ENCODE peak calls at places on chromosome 7, in five cellular contexts. O, D, Y, T and H are unnamed samples. For H3K4me1, the result is how much of the 10 kb centered on the place peaks cover.

GRCh38 chr7:114645451-114645850 is 230.8 kb downstream of the FOXP2 start:
- DNase-seq in O (no peak), D (no peak), T (no peak), Y (no peak), H (no peak)

GRCh38 chr7:105268511-105269392 is 120.0 kb downstream of the SRPK2 start:
- DNase-seq in Y (peak), T (no peak), D (peak), O (no peak), H (peak)

GRCh38 chr7:100826546-100827329 is 585 bp downstream of the EPHB4 start:
- DNase-seq in Y (no peak), D (no peak), T (no peak), O (no peak), H (no peak)

GRCh38 chr7:47381132-47381495 is 200.8 kb downstream of the TNS3 start:
- DNase-seq in Y (no peak), D (no peak), T (no peak), O (no peak), H (no peak)

GRCh38 chr7:12257582-12257981 is 46.5 kb downstream of the TMEM106B start:
- DNase-seq in T (no peak), Y (peak), D (no peak), O (no peak), H (peak)

GRCh38 chr7:40571796-40572195 is 437.0 kb downstream of the SUGCT start:
- DNase-seq in D (no peak), Y (no peak), T (no peak), O (no peak), H (no peak)

GRCh38 chr7:30048582-30048981 is 20.4 kb downstream of the PLEKHA8 start:
- DNase-seq in T (no peak), O (no peak), Y (no peak), D (no peak), H (no peak)

GRCh38 chr7:124029789-124030188 is 3.1 kb downstream of the TMEM229A start:
- DNase-seq in O (no peak), T (no peak), Y (no peak), D (no peak), H (no peak)

GRCh38 chr7:27106906-27107250 is 4.4 kb upstream of the HOXA2 start:
- DNase-seq in Y (no peak), O (no peak), D (no peak), T (no peak), H (no peak)

GRCh38 chr7:102431617-102432298 is 1.6 kb upstream of the ORAI2 start:
- DNase-seq in T (no peak), D (peak), Y (peak), O (no peak), H (peak)

GRCh38 chr7:537911-538634 is 18.4 kb upstream of the PDGFA start:
- DNase-seq in D (peak), O (peak), T (peak), Y (no peak), H (no peak)
- H3K4me1 ChIP-seq in D (under half), O (under half), T (under half), Y (under half), H (under half)

DNA sequence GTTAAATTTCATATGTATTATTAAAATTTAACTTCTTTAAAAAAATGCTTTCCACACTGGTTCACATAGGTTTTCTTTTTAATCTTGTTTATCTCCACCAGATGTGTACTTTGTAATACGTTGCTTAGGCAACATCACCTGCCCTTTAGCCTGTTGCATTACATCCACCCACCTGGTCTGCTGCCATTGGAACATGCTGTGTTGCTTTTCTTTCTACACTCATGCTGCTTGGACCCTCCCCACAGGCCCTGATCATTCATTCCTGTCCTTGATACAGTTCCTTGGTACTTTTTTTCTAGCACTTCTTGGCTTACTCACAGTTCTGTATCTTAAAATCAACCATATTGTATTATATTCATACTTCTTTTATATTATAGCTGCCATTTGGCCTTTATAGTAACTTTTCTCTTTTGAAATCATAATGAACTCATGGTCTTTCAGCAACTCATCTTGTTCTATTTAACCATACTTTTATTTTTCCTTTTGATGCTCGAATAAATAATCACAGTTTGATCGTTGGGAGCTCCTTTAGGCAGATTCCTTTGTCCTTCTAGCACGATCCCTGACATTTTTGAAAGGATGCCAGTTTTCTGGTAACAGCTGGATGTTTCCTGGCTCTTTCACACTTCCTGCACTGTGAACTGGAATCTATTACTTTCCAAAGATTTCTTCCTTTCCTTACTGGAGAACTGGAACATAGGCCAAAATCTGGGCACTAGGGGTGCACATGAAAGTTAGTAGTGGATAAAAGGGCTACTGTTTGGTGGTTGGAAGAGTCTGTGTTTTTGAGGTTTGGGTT is 125.0 kb downstream of the CDK14 start:
- DNase-seq in D (no peak), O (no peak), T (peak), Y (no peak), H (no peak)
- H3K4me3 ChIP-seq in D (no peak), O (no peak), T (no peak), Y (no peak), H (no peak)

GRCh38 chr7:45923290-45923689 is 2.2 kb upstream of the IGFBP3 start:
- DNase-seq in D (peak), O (peak), T (peak), Y (peak), H (no peak)

GRCh38 chr7:45922810-45923209 is 1.7 kb upstream of the IGFBP3 start:
- DNase-seq in D (peak), T (no peak), Y (peak), O (no peak), H (no peak)

GRCh38 chr7:45921699-45922519 is 837 bp upstream of the IGFBP3 start:
- DNase-seq in O (peak), T (peak), D (peak), Y (peak), H (no peak)

GRCh38 chr7:45924283-45924682 is 3.2 kb upstream of the IGFBP3 start:
- DNase-seq in Y (no peak), O (peak), T (peak), D (peak), H (no peak)

DNA sequence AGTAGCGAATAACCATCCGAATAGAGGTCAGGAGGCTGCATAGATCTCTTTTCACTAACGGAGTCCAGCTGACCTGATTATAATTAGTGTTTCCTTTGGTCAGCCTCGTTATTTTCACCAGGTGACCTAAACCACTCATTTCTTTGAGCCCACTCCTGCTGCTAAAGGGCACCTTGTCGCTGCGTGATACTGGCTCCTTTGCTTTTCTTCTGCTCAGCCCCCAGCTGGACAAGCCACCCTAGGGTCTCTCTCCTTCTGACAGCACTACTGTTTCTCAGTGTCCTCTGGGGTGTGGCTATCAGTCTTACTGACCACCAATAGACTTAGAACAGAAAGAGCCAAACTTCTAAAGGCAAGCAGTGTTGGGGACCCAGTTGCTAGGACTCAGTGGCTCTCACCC is 2.7 kb upstream of the IGFBP3 start:
- DNase-seq in D (no peak), T (no peak), Y (no peak), O (no peak), H (no peak)
- H3K27ac ChIP-seq in D (peak), T (no peak), Y (no peak), O (no peak), H (no peak)

DNA sequence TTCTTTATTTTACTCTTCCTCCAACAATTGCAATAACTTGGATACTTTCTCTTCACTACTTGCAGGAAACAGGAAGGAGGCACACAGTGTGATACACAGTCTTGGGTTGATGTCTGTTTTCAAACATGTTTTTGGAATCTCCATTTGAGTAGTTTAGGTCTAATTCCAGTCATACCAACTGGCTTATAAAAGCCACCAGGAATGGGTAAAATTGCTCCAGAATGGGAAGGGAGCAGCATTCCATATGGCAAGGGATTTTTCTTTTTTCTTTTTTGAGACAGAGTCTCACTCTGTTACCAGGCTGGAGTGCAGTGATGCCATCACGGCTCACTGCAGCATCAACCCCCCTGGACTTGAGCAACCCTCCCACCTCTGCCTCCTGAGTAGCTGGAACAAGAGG is 545.1 kb upstream of the GALNT17 start:
- DNase-seq in D (no peak), T (no peak), O (no peak), Y (no peak), H (no peak)
- H3K4me1 ChIP-seq in D (under half), T (under half), O (under half), Y (under half), H (under half)

DNA sequence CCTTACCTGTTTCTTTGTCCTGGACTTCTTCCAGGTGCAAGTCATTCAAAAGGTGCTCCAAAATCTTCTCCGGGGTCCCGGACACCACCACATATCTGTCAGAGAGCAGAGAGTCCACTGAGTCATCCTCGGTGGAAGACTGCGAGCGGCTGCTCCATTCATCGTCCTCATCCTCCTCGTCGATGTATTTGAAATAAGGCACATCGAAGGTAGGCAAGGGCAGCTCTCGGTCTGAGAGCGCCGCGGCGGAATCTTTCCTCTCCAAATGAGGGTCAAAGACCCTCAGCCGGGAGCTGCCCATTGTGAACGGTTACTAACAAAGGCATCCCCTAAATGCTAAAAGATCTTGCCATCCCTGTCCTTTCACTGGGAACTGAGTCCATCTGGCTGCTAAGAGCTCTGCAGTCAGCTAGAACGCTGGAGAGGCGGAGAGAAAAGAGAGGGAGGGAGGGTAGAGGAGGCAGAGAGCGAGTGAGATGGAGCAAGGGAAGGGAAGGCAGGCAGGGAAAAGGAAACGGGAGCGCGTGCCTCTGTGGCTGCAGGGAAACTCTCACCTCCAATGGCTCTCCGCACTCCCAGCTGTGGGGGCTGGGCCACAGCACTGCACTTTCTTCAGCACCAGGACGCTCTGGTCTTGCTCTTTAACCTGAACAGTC is 163.5 kb downstream of the RAPGEF5 start:
- DNase-seq in D (no peak), T (peak), O (peak), Y (no peak), H (no peak)
- H3K4me3 ChIP-seq in D (no peak), T (peak), O (peak), Y (no peak), H (no peak)

GRCh38 chr7:142797342-142797798 is 26.6 kb downstream of the PRSS2 start:
- DNase-seq in T (peak), Y (peak), O (no peak), D (no peak), H (no peak)
- H3K27ac ChIP-seq in T (no peak), Y (peak), O (no peak), D (no peak), H (peak)

DNA sequence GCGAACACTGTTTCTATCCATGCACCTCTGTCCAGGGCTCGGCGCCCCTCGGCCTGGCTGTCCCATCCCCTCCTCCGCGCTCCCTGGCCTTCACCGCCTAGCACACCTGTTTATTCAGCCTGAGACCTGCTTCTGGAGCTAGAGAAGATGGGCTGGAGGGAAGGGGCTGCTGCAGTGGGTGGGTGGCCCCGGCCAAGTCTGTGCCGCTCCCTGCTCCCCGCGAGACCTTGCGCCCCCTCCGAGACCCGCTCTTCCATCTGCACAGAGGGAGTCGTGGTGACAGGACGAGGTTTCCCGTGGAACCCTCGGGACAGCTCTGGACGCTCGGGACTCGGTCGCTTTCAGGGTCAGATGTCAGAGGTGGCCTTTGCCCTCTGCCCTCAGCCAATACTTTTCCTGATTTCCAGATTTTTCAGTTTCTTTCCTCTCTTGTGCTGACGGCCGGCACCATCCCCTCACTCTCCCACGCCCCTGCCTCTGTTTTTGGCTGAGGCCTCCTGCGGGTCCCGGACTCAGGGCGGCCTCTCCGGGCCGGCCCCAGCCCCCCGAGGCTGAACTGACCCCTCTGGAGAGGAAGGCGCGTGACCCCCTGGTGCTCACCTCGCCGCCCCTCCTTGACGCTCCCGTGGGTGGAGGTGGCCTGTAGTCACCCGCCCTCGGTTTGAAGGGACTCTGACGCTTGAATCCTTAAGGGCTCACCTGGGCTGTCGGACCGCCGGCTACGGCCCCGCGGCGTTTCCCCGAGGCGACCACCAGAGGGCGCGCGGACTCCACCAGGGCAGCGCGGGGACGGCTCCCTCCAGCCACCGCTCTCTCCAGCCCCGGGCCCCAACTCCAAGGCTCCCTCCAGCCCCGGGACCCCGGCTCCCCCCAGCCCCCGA is 15.6 kb downstream of the SHH start:
- DNase-seq in O (peak), T (peak), Y (peak), D (peak), H (peak)
- H3K4me1 ChIP-seq in O (under half), T (under half), Y (under half), D (under half), H (under half)

GRCh38 chr7:4650471-4651047 is 31.5 kb upstream of the FOXK1 start:
- DNase-seq in O (peak), Y (no peak), T (no peak), D (no peak), H (no peak)

GRCh38 chr7:4653771-4654170 is 28.3 kb upstream of the FOXK1 start:
- DNase-seq in T (no peak), Y (no peak), O (no peak), D (no peak), H (no peak)

GRCh38 chr7:4657640-4658417 is 24.3 kb upstream of the FOXK1 start:
- DNase-seq in O (no peak), Y (no peak), T (no peak), D (no peak), H (no peak)

GRCh38 chr7:4659551-4660286 is 22.4 kb upstream of the FOXK1 start:
- DNase-seq in T (no peak), D (peak), O (no peak), Y (no peak), H (no peak)

GRCh38 chr7:4655311-4655710 is 26.8 kb upstream of the FOXK1 start:
- DNase-seq in T (no peak), O (no peak), D (no peak), Y (no peak), H (no peak)
- H3K4me3 ChIP-seq in T (no peak), O (no peak), D (no peak), Y (no peak), H (no peak)

GRCh38 chr7:5423272-5423843 is at the start of gene TNRC18:
- DNase-seq in T (peak), Y (peak), D (no peak), O (peak), H (no peak)

GRCh38 chr7:5424689-5425506 is 1.3 kb upstream of the TNRC18 start:
- DNase-seq in O (peak), Y (peak), D (no peak), T (peak), H (no peak)

GRCh38 chr7:5426226-5426475 is 2.5 kb upstream of the TNRC18 start:
- DNase-seq in Y (no peak), O (no peak), D (no peak), T (no peak), H (no peak)

GRCh38 chr7:5423844-5424688 is 432 bp upstream of the TNRC18 start:
- DNase-seq in O (peak), Y (peak), D (peak), T (peak), H (peak)

GRCh38 chr7:5425507-5426225 is 2.0 kb upstream of the TNRC18 start:
- DNase-seq in D (peak), Y (peak), T (peak), O (peak), H (no peak)
- H3K27ac ChIP-seq in D (peak), Y (no peak), T (peak), O (peak), H (no peak)